ENCODE peak calls at places on chromosomes 12 and 14, in four cellular contexts. One of them, this sample, is unnamed.

GRCh38 chr12:106195638-106196037 is 52.2 kb downstream of the CKAP4 start:
- DNase-seq in K562: no peak
- DNase-seq in heart left ventricle: peak; percentile 18
- DNase-seq in fibroblast of pulmonary artery: peak; percentile 63
- DNase-seq in this sample: peak; percentile 91

GRCh38 chr12:56189918-56190694 is 823 bp upstream of the SMARCC2 start:
- DNase-seq in fibroblast of pulmonary artery: peak; percentile 84
- DNase-seq in heart left ventricle: peak; percentile 72
- DNase-seq in K562: peak; percentile 80
- DNase-seq in this sample: peak; percentile 88

GRCh38 chr14:58668848-58669480 is 31.2 kb downstream of the DACT1 start:
- DNase-seq in fibroblast of pulmonary artery: no peak
- DNase-seq in heart left ventricle: no peak
- DNase-seq in K562: no peak
- DNase-seq in this sample: no peak

GRCh38 chr14:72590577-72590976 is 303.3 kb downstream of the DPF3 start:
- DNase-seq in heart left ventricle: no peak
- DNase-seq in K562: no peak
- DNase-seq in fibroblast of pulmonary artery: no peak
- DNase-seq in this sample: no peak

GRCh38 chr12:12272869-12273268 is 6.0 kb upstream of the LRP6 start:
- DNase-seq in fibroblast of pulmonary artery: peak; percentile 44
- DNase-seq in heart left ventricle: no peak
- DNase-seq in K562: no peak
- DNase-seq in this sample: no peak

GRCh38 chr12:102371177-102371576 is 109.2 kb downstream of the IGF1 start:
- DNase-seq in fibroblast of pulmonary artery: no peak
- DNase-seq in heart left ventricle: no peak
- DNase-seq in K562: no peak
- DNase-seq in this sample: no peak

GRCh38 chr14:73467377-73467776 is 9.0 kb upstream of the NUMB start:
- DNase-seq in K562: peak; percentile 75
- DNase-seq in fibroblast of pulmonary artery: peak; percentile 66
- DNase-seq in heart left ventricle: no peak
- DNase-seq in this sample: no peak

GRCh38 chr14:36584167-36584811 is 1.9 kb upstream of the NKX2-8 start:
- DNase-seq in fibroblast of pulmonary artery: no peak
- DNase-seq in heart left ventricle: no peak
- DNase-seq in K562: no peak
- DNase-seq in this sample: no peak

GRCh38 chr12:29698756-29699155 is 85.0 kb downstream of the TMTC1 start:
- DNase-seq in heart left ventricle: no peak
- DNase-seq in fibroblast of pulmonary artery: no peak
- DNase-seq in K562: no peak
- DNase-seq in this sample: no peak

GRCh38 chr12:18422849-18423248 is 161.5 kb downstream of the PIK3C2G start:
- DNase-seq in heart left ventricle: no peak
- DNase-seq in K562: no peak
- DNase-seq in fibroblast of pulmonary artery: no peak
- DNase-seq in this sample: no peak

GRCh38 chr12:27709932-27710591 is 570 bp upstream of the MRPS35 start:
- DNase-seq in heart left ventricle: no peak
- DNase-seq in K562: peak; percentile 12
- DNase-seq in fibroblast of pulmonary artery: peak; percentile 69
- DNase-seq in this sample: no peak

GRCh38 chr12:100127766-100128508 is 14.7 kb downstream of the BLTP3B start:
- DNase-seq in fibroblast of pulmonary artery: peak; percentile 80
- DNase-seq in heart left ventricle: no peak
- DNase-seq in K562: no peak
- DNase-seq in this sample: no peak

GRCh38 chr14:61552196-61552595 is 143.1 kb upstream of the HIF1A start:
- DNase-seq in K562: no peak
- DNase-seq in fibroblast of pulmonary artery: no peak
- DNase-seq in heart left ventricle: no peak
- DNase-seq in this sample: no peak

GRCh38 chr14:90368946-90369721 is 27.7 kb upstream of the CALM1 start:
- DNase-seq in fibroblast of pulmonary artery: no peak
- DNase-seq in heart left ventricle: no peak
- DNase-seq in K562: no peak
- DNase-seq in this sample: no peak

GRCh38 chr12:54215990-54216579 is 27.3 kb upstream of the SMUG1 start:
- DNase-seq in heart left ventricle: no peak
- DNase-seq in fibroblast of pulmonary artery: no peak
- DNase-seq in K562: peak; percentile 50
- DNase-seq in this sample: no peak

GRCh38 chr12:2372735-2373134 is 319.9 kb downstream of the CACNA1C start:
- DNase-seq in K562: no peak
- DNase-seq in heart left ventricle: peak; percentile 56
- DNase-seq in fibroblast of pulmonary artery: no peak
- DNase-seq in this sample: no peak

GRCh38 chr12:52119398-52120254 is 40.1 kb downstream of the SMIM41 start:
- DNase-seq in heart left ventricle: no peak
- DNase-seq in fibroblast of pulmonary artery: peak; percentile 16
- DNase-seq in K562: peak; percentile 76
- DNase-seq in this sample: no peak

GRCh38 chr14:61653507-61653906 is 41.8 kb upstream of the HIF1A start:
- DNase-seq in fibroblast of pulmonary artery: peak; percentile 88
- DNase-seq in K562: no peak
- DNase-seq in heart left ventricle: peak; percentile 51
- DNase-seq in this sample: no peak

GRCh38 chr12:111201036-111201435 is 167.9 kb downstream of the PHETA1 start:
- DNase-seq in fibroblast of pulmonary artery: no peak
- DNase-seq in heart left ventricle: no peak
- DNase-seq in K562: no peak
- DNase-seq in this sample: no peak

GRCh38 chr12:1692895-1693294 is 2.0 kb downstream of the ADIPOR2 start:
- DNase-seq in fibroblast of pulmonary artery: no peak
- DNase-seq in K562: no peak
- DNase-seq in heart left ventricle: no peak
- DNase-seq in this sample: no peak

GRCh38 chr12:67534671-67535070 is 113.9 kb upstream of the DYRK2 start:
- DNase-seq in heart left ventricle: no peak
- DNase-seq in fibroblast of pulmonary artery: peak; percentile 74
- DNase-seq in K562: no peak
- DNase-seq in this sample: no peak

GRCh38 chr12:49803693-49804450 is 24.3 kb downstream of the NCKAP5L start:
- DNase-seq in K562: no peak
- DNase-seq in fibroblast of pulmonary artery: no peak
- DNase-seq in heart left ventricle: no peak
- DNase-seq in this sample: no peak

GRCh38 chr14:104113631-104114420 is 24.6 kb upstream of the KIF26A start:
- DNase-seq in fibroblast of pulmonary artery: no peak
- DNase-seq in K562: no peak
- DNase-seq in heart left ventricle: no peak
- DNase-seq in this sample: peak; percentile 10

GRCh38 chr14:29743566-29743965 is 184.1 kb downstream of the PRKD1 start:
- DNase-seq in fibroblast of pulmonary artery: no peak
- DNase-seq in K562: no peak
- DNase-seq in heart left ventricle: no peak
- DNase-seq in this sample: no peak

GRCh38 chr12:19428261-19428660 is 11.0 kb upstream of the AEBP2 start:
- DNase-seq in fibroblast of pulmonary artery: no peak
- DNase-seq in heart left ventricle: no peak
- DNase-seq in K562: no peak
- DNase-seq in this sample: no peak

GRCh38 chr14:102217987-102218421 is 78.3 kb downstream of the WDR20 start:
- DNase-seq in heart left ventricle: no peak
- DNase-seq in fibroblast of pulmonary artery: no peak
- DNase-seq in K562: no peak
- DNase-seq in this sample: no peak

GRCh38 chr14:76352639-76353281 is 23.2 kb upstream of the ESRRB start:
- DNase-seq in K562: no peak
- DNase-seq in heart left ventricle: peak; percentile 37
- DNase-seq in fibroblast of pulmonary artery: peak; percentile 40
- DNase-seq in this sample: peak; percentile 64

GRCh38 chr14:59695198-59695597 is 118.6 kb upstream of the CCDC175 start:
- DNase-seq in fibroblast of pulmonary artery: peak; percentile 1
- DNase-seq in K562: no peak
- DNase-seq in heart left ventricle: no peak
- DNase-seq in this sample: no peak

GRCh38 chr14:71597955-71598659 is 334.1 kb upstream of the RGS6 start:
- DNase-seq in heart left ventricle: no peak
- DNase-seq in K562: no peak
- DNase-seq in fibroblast of pulmonary artery: no peak
- DNase-seq in this sample: no peak

GRCh38 chr14:54893151-54893760 is 9.4 kb downstream of the GCH1 start:
- DNase-seq in heart left ventricle: no peak
- DNase-seq in K562: peak; percentile 22
- DNase-seq in fibroblast of pulmonary artery: peak; percentile 76
- DNase-seq in this sample: no peak

DNA sequence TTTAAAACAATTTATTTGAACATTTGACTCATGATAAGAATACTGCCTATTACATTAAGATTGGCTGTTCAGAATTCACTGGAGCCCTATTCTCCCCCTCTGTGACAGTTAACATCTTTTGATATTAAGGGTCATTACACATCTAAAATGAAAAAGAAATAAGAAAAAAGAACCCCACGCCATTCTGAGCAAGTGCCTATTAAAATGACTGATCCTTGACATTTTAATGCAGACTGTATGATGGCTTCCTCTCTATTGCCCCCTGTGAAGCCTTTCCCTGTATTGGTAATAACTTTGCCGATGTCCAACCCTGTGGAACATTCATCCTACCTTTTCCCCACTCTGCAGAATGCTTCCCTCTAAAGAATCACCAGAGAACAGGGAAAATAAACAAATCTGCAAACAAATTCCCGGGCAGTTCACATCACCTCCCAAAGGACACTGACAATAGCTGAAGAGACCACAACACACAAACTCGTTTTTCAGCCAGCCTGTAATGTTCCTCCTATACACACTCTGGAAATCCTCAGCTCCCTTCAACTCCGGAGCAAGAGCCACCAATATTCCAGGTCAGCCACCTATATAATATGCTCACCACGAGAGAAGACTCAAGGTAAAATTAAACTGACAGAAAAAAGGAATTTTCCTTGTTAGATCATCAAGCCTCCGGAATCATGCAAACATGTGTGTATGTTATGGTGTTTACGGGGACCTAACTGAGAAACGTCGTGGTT is 2.1 kb downstream of the NIN start:
- DNase-seq in heart left ventricle: no peak
- DNase-seq in K562: no peak
- DNase-seq in fibroblast of pulmonary artery: no peak
- DNase-seq in this sample: no peak
- H3K4me3 ChIP-seq in heart left ventricle: no peak overlapping the region
- H3K4me3 ChIP-seq in K562: no peak overlapping the region
- H3K4me3 ChIP-seq in fibroblast of pulmonary artery: peak overlapping the region; percentile 72
- H3K4me3 ChIP-seq in this sample: peak overlapping the region; percentile 94

DNA sequence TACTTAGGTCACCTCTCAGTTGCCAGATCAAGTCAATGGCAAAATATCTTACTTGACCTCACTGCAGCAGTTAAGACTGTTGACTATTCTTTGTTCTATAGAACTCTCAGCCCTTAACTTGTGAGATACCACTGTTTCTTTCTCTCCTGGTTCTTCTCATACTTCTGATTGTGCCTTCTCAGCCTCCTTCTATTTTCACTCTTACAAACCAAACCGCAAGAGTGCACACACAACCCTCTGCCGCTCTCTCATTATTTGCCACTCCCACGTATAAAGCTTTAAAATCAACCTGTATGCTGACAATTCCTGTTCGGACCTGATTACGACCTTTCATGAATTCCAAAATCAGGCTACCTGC is 4.5 kb downstream of the E2F7 start:
- DNase-seq in K562: no peak
- DNase-seq in fibroblast of pulmonary artery: no peak
- DNase-seq in heart left ventricle: no peak
- DNase-seq in this sample: no peak
- H3K4me3 ChIP-seq in K562: no peak overlapping the region
- H3K4me3 ChIP-seq in fibroblast of pulmonary artery: no peak overlapping the region
- H3K4me3 ChIP-seq in heart left ventricle: no peak overlapping the region
- H3K4me3 ChIP-seq in this sample: no peak overlapping the region

GRCh38 chr12:107320929-107321618 is 227.7 kb upstream of the CRY1 start:
- DNase-seq in K562: no peak
- DNase-seq in fibroblast of pulmonary artery: peak; percentile 18
- DNase-seq in heart left ventricle: no peak
- DNase-seq in this sample: peak; percentile 15
- H3K4me3 ChIP-seq in K562: no peak overlapping the region
- H3K4me3 ChIP-seq in fibroblast of pulmonary artery: peak overlapping the region; percentile 29
- H3K4me3 ChIP-seq in heart left ventricle: no peak overlapping the region
- H3K4me3 ChIP-seq in this sample: peak overlapping the region; percentile 57

DNA sequence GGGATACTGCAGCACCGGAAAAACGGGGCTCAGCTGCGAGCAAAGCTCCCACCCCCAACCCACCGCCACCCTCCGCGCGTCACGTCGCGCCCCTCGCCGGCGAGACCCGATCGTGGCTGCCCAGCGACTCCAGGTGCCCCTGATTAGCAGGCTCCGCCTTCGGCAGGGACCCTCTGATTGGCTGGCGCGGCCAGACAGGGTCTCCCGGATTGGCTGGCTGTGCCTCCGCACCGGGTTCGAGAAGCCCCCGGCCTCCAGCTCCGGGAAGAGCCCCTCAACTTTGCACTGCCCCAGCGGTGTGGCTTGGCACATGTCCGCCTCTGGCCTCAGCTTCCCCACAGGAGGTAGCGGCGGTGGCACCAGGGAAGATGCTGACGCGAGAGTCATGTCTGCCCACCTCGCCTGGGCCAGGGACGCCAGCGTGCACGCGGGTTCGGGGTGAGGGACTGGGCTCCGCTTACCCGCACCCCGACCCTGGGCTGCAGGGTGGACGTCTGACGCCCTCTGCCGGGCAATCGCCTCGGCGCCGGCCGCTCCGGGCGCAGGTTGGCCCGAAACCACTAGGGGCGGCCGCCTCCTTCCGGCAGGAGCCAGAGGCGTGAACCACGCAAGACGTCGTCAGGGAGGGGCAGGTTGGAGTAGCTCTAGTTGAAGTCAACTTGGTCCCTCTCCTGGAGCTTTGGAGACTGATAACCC is 496 bp upstream of the RHOF start:
- DNase-seq in fibroblast of pulmonary artery: peak; percentile 90
- DNase-seq in K562: peak; percentile 89
- DNase-seq in heart left ventricle: peak; percentile 88
- DNase-seq in this sample: peak; percentile 96
- H3K4me3 ChIP-seq in fibroblast of pulmonary artery: peak overlapping the region; percentile 54
- H3K4me3 ChIP-seq in K562: peak overlapping the region; percentile 57
- H3K4me3 ChIP-seq in heart left ventricle: peak overlapping the region; percentile 41
- H3K4me3 ChIP-seq in this sample: peak overlapping the region; percentile 86

GRCh38 chr14:94850332-94851211 is 80.7 kb upstream of the GSC start:
- DNase-seq in heart left ventricle: no peak
- DNase-seq in fibroblast of pulmonary artery: no peak
- DNase-seq in K562: no peak
- DNase-seq in this sample: no peak

GRCh38 chr14:94857985-94858384 is 88.1 kb upstream of the GSC start:
- DNase-seq in fibroblast of pulmonary artery: no peak
- DNase-seq in K562: no peak
- DNase-seq in heart left ventricle: no peak
- DNase-seq in this sample: no peak

DNA sequence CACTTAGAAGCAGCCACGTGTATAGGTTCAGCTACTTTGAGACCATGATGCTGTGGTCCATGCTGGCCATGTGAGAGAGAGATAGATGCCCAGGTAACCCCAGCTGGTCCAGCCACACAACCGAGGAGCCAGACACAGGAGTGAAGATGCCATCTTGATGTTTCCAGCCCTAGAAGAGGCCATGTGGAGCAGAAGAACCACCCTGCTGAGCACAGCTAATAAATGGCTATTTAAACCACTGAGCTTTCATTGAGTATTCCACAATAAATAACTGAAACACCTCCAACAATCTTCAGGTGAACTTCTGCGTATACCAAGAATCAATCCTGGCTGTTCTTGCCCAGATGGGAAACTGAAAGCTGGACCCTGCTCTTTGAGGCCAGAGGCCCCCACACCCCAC is 84.0 kb upstream of the GSC start:
- DNase-seq in fibroblast of pulmonary artery: no peak
- DNase-seq in heart left ventricle: no peak
- DNase-seq in K562: no peak
- DNase-seq in this sample: no peak
- H3K4me3 ChIP-seq in fibroblast of pulmonary artery: no peak overlapping the region
- H3K4me3 ChIP-seq in heart left ventricle: no peak overlapping the region
- H3K4me3 ChIP-seq in K562: no peak overlapping the region
- H3K4me3 ChIP-seq in this sample: no peak overlapping the region